ENCODE peak calls at places on chromosomes 1 and 21, in nine cellular contexts. One of them, this sample, is unnamed.

GRCh38 chr21:38311765-38312164 is 55.0 kb downstream of the KCNJ15 start:
- DNase-seq in DMS79: peak
- DNase-seq in activated T-helper 9 cell treated with anti-CD3 and anti-CD28 coated beads, Interleukin-2, amount 50 U/mL, for 16 hours: no peak
- DNase-seq in cardiac fibroblast: no peak
- DNase-seq in HT1080: peak
- DNase-seq in T follicular helper cell: no peak
- DNase-seq in retinal pigment epithelial cell: no peak
- DNase-seq in IMR-90: no peak
- DNase-seq in transverse colon: no peak
- DNase-seq in this sample: no peak

GRCh38 chr1:84888753-84889152 is 4.3 kb downstream of the LPAR3 start:
- DNase-seq in retinal pigment epithelial cell: no peak
- DNase-seq in cardiac fibroblast: no peak
- DNase-seq in T follicular helper cell: no peak
- DNase-seq in DMS79: no peak
- DNase-seq in transverse colon: peak
- DNase-seq in HT1080: peak
- DNase-seq in IMR-90: no peak
- DNase-seq in activated T-helper 9 cell treated with anti-CD3 and anti-CD28 coated beads, Interleukin-2, amount 50 U/mL, for 16 hours: peak
- DNase-seq in this sample: peak

GRCh38 chr1:9589144-9589718 is 520 bp downstream of the TMEM201 start:
- DNase-seq in T follicular helper cell: peak
- DNase-seq in IMR-90: peak
- DNase-seq in cardiac fibroblast: peak
- DNase-seq in transverse colon: peak
- DNase-seq in retinal pigment epithelial cell: no peak
- DNase-seq in DMS79: peak
- DNase-seq in activated T-helper 9 cell treated with anti-CD3 and anti-CD28 coated beads, Interleukin-2, amount 50 U/mL, for 16 hours: peak
- DNase-seq in HT1080: peak
- DNase-seq in this sample: no peak

GRCh38 chr1:28518000-28518744 is 12.3 kb downstream of the RCC1 start:
- DNase-seq in activated T-helper 9 cell treated with anti-CD3 and anti-CD28 coated beads, Interleukin-2, amount 50 U/mL, for 16 hours: peak
- DNase-seq in retinal pigment epithelial cell: peak
- DNase-seq in transverse colon: peak
- DNase-seq in cardiac fibroblast: peak
- DNase-seq in IMR-90: peak
- DNase-seq in T follicular helper cell: peak
- DNase-seq in DMS79: peak
- DNase-seq in HT1080: peak
- DNase-seq in this sample: no peak

GRCh38 chr1:208047476-208047934 is 136.6 kb upstream of the CD34 start:
- DNase-seq in IMR-90: peak
- DNase-seq in activated T-helper 9 cell treated with anti-CD3 and anti-CD28 coated beads, Interleukin-2, amount 50 U/mL, for 16 hours: no peak
- DNase-seq in DMS79: no peak
- DNase-seq in T follicular helper cell: no peak
- DNase-seq in HT1080: no peak
- DNase-seq in cardiac fibroblast: peak
- DNase-seq in transverse colon: peak
- DNase-seq in retinal pigment epithelial cell: no peak
- DNase-seq in this sample: peak

GRCh38 chr1:153474349-153474748 is 13.9 kb upstream of the S100A7 start:
- DNase-seq in retinal pigment epithelial cell: no peak
- DNase-seq in activated T-helper 9 cell treated with anti-CD3 and anti-CD28 coated beads, Interleukin-2, amount 50 U/mL, for 16 hours: no peak
- DNase-seq in HT1080: peak
- DNase-seq in IMR-90: no peak
- DNase-seq in T follicular helper cell: no peak
- DNase-seq in DMS79: no peak
- DNase-seq in cardiac fibroblast: no peak
- DNase-seq in transverse colon: no peak
- DNase-seq in this sample: no peak

GRCh38 chr21:42373181-42373907 is 7.0 kb upstream of the TFF1 start:
- DNase-seq in transverse colon: no peak
- DNase-seq in retinal pigment epithelial cell: no peak
- DNase-seq in DMS79: no peak
- DNase-seq in activated T-helper 9 cell treated with anti-CD3 and anti-CD28 coated beads, Interleukin-2, amount 50 U/mL, for 16 hours: no peak
- DNase-seq in cardiac fibroblast: no peak
- DNase-seq in IMR-90: no peak
- DNase-seq in T follicular helper cell: no peak
- DNase-seq in HT1080: peak
- DNase-seq in this sample: no peak

GRCh38 chr1:6170742-6171201 is 9.3 kb downstream of the CHD5 start:
- DNase-seq in retinal pigment epithelial cell: no peak
- DNase-seq in T follicular helper cell: no peak
- DNase-seq in IMR-90: no peak
- DNase-seq in HT1080: no peak
- DNase-seq in DMS79: no peak
- DNase-seq in cardiac fibroblast: no peak
- DNase-seq in transverse colon: no peak
- DNase-seq in activated T-helper 9 cell treated with anti-CD3 and anti-CD28 coated beads, Interleukin-2, amount 50 U/mL, for 16 hours: no peak
- DNase-seq in this sample: no peak